ENCODE peak calls at places on chromosome 22, in seven cellular contexts. One of them, this sample, is unnamed.
A peak's percentile ranks its signal among the peaks of the same experiment; 100 is the strongest.

GRCh38 chr22:46287873-46288751 is 8.6 kb upstream of the GTSE1 start:
- DNase-seq in cardiac fibroblast: no peak
- DNase-seq in GM10248: peak; percentile 87
- DNase-seq in NB4: peak; percentile 88
- DNase-seq in endothelial cell: peak; percentile 56
- DNase-seq in right lobe of liver: no peak
- DNase-seq in BE2C: no peak
- DNase-seq in this sample: no peak

GRCh38 chr22:27139935-27140493 is 482.6 kb downstream of the MIAT start:
- DNase-seq in NB4: no peak
- DNase-seq in cardiac fibroblast: peak; percentile 83
- DNase-seq in BE2C: peak; percentile 62
- DNase-seq in GM10248: no peak
- DNase-seq in right lobe of liver: no peak
- DNase-seq in endothelial cell: no peak
- DNase-seq in this sample: no peak

GRCh38 chr22:46450931-46451660 is 86.3 kb downstream of the CELSR1 start:
- DNase-seq in right lobe of liver: no peak
- DNase-seq in cardiac fibroblast: no peak
- DNase-seq in NB4: no peak
- DNase-seq in BE2C: no peak
- DNase-seq in GM10248: no peak
- DNase-seq in endothelial cell: no peak
- DNase-seq in this sample: no peak

GRCh38 chr22:27802389-27803079 is 978 bp upstream of the MN1 start:
- DNase-seq in endothelial cell: no peak
- DNase-seq in cardiac fibroblast: no peak
- DNase-seq in GM10248: no peak
- DNase-seq in BE2C: no peak
- DNase-seq in NB4: no peak
- DNase-seq in right lobe of liver: no peak
- DNase-seq in this sample: no peak

GRCh38 chr22:20244744-20245576 is 23.2 kb downstream of the RTN4R start:
- DNase-seq in endothelial cell: no peak
- DNase-seq in right lobe of liver: no peak
- DNase-seq in NB4: peak; percentile 69
- DNase-seq in BE2C: peak; percentile 46
- DNase-seq in cardiac fibroblast: no peak
- DNase-seq in GM10248: no peak
- DNase-seq in this sample: peak; percentile 49

GRCh38 chr22:28018461-28018927 is 99.4 kb upstream of the PITPNB start:
- DNase-seq in cardiac fibroblast: no peak
- DNase-seq in BE2C: peak; percentile 11
- DNase-seq in right lobe of liver: peak; percentile 31
- DNase-seq in endothelial cell: no peak
- DNase-seq in NB4: no peak
- DNase-seq in GM10248: no peak
- DNase-seq in this sample: no peak

GRCh38 chr22:33404723-33405122 is 346.5 kb upstream of the SYN3 start:
- DNase-seq in endothelial cell: no peak
- DNase-seq in BE2C: no peak
- DNase-seq in right lobe of liver: no peak
- DNase-seq in NB4: no peak
- DNase-seq in cardiac fibroblast: no peak
- DNase-seq in GM10248: no peak
- DNase-seq in this sample: no peak

GRCh38 chr22:39845522-39845921 is 48.0 kb downstream of the ENTHD1 start:
- DNase-seq in endothelial cell: no peak
- DNase-seq in cardiac fibroblast: no peak
- DNase-seq in right lobe of liver: no peak
- DNase-seq in GM10248: no peak
- DNase-seq in NB4: no peak
- DNase-seq in BE2C: no peak
- DNase-seq in this sample: no peak

GRCh38 chr22:39748877-39749276 is 144.7 kb downstream of the ENTHD1 start:
- DNase-seq in endothelial cell: no peak
- DNase-seq in GM10248: no peak
- DNase-seq in cardiac fibroblast: peak; percentile 5
- DNase-seq in right lobe of liver: no peak
- DNase-seq in NB4: no peak
- DNase-seq in BE2C: no peak
- DNase-seq in this sample: no peak

GRCh38 chr22:24376606-24377005 is 50.8 kb upstream of the ADORA2A start:
- DNase-seq in BE2C: no peak
- DNase-seq in endothelial cell: no peak
- DNase-seq in GM10248: no peak
- DNase-seq in right lobe of liver: no peak
- DNase-seq in cardiac fibroblast: no peak
- DNase-seq in NB4: peak; percentile 12
- DNase-seq in this sample: no peak

GRCh38 chr22:24140357-24140756 is 40.9 kb upstream of the SUSD2 start:
- DNase-seq in BE2C: no peak
- DNase-seq in right lobe of liver: no peak
- DNase-seq in NB4: peak; percentile 30
- DNase-seq in GM10248: peak; percentile 35
- DNase-seq in cardiac fibroblast: no peak
- DNase-seq in endothelial cell: no peak
- DNase-seq in this sample: no peak

GRCh38 chr22:22685586-22685985 is 41.2 kb downstream of the GGTLC2 start:
- DNase-seq in NB4: no peak
- DNase-seq in endothelial cell: no peak
- DNase-seq in BE2C: no peak
- DNase-seq in right lobe of liver: no peak
- DNase-seq in GM10248: no peak
- DNase-seq in cardiac fibroblast: no peak
- DNase-seq in this sample: no peak

GRCh38 chr22:46798366-46799057 is 36.1 kb downstream of the TBC1D22A start:
- DNase-seq in cardiac fibroblast: peak; percentile 82
- DNase-seq in GM10248: peak; percentile 83
- DNase-seq in right lobe of liver: peak; percentile 90
- DNase-seq in BE2C: peak; percentile 87
- DNase-seq in endothelial cell: peak; percentile 91
- DNase-seq in NB4: peak; percentile 83
- DNase-seq in this sample: peak; percentile 90

GRCh38 chr22:23110190-23110921 is 31.4 kb downstream of the RSPH14 start:
- DNase-seq in BE2C: peak; percentile 64
- DNase-seq in cardiac fibroblast: no peak
- DNase-seq in endothelial cell: no peak
- DNase-seq in GM10248: no peak
- DNase-seq in NB4: no peak
- DNase-seq in right lobe of liver: no peak
- DNase-seq in this sample: no peak

GRCh38 chr22:24423519-24424000 is 3.8 kb upstream of the ADORA2A start:
- DNase-seq in GM10248: peak; percentile 90
- DNase-seq in NB4: peak; percentile 66
- DNase-seq in BE2C: no peak
- DNase-seq in cardiac fibroblast: peak; percentile 33
- DNase-seq in right lobe of liver: peak; percentile 75
- DNase-seq in endothelial cell: peak; percentile 79
- DNase-seq in this sample: peak; percentile 82

GRCh38 chr22:36350751-36351594 is 36.8 kb downstream of the MYH9 start:
- DNase-seq in GM10248: no peak
- DNase-seq in BE2C: no peak
- DNase-seq in NB4: no peak
- DNase-seq in cardiac fibroblast: no peak
- DNase-seq in endothelial cell: no peak
- DNase-seq in right lobe of liver: peak; percentile 71
- DNase-seq in this sample: no peak
- TF ChIP-seq CTCF in GM10248: no peak
- TF ChIP-seq CTCF in BE2C: no peak
- TF ChIP-seq CTCF in NB4: no peak
- TF ChIP-seq CTCF in cardiac fibroblast: peak; percentile 30
- TF ChIP-seq CTCF in endothelial cell: no peak
- TF ChIP-seq CTCF in right lobe of liver: no peak
- TF ChIP-seq CTCF in this sample: no peak

GRCh38 chr22:30414525-30415047 is 11.0 kb upstream of the MTFP1 start:
- DNase-seq in NB4: no peak
- DNase-seq in right lobe of liver: no peak
- DNase-seq in endothelial cell: no peak
- DNase-seq in cardiac fibroblast: no peak
- DNase-seq in BE2C: no peak
- DNase-seq in GM10248: no peak
- DNase-seq in this sample: no peak
- TF ChIP-seq CTCF in NB4: no peak
- TF ChIP-seq CTCF in right lobe of liver: no peak
- TF ChIP-seq CTCF in endothelial cell: no peak
- TF ChIP-seq CTCF in cardiac fibroblast: no peak
- TF ChIP-seq CTCF in BE2C: no peak
- TF ChIP-seq CTCF in GM10248: no peak
- TF ChIP-seq CTCF in this sample: no peak

DNA sequence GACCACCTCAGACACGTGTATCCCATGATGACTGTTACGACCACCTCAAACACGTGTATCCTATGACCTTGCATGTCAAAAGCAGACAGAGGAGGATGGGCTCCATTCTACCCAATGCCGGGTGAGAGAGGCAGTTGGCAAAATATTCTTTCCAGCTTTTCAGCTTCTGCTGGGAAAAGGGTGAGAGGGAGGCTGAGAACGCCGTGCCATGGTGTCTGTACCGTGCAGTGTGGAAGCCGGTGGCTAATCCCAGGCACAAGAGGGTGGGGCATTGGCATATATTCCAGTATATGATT is 1478.4 kb downstream of the TBC1D22A start:
- DNase-seq in endothelial cell: no peak
- DNase-seq in cardiac fibroblast: no peak
- DNase-seq in NB4: no peak
- DNase-seq in right lobe of liver: no peak
- DNase-seq in GM10248: no peak
- DNase-seq in BE2C: no peak
- DNase-seq in this sample: no peak
- TF ChIP-seq CTCF in endothelial cell: no peak
- TF ChIP-seq CTCF in cardiac fibroblast: no peak
- TF ChIP-seq CTCF in NB4: no peak
- TF ChIP-seq CTCF in right lobe of liver: no peak
- TF ChIP-seq CTCF in GM10248: no peak
- TF ChIP-seq CTCF in BE2C: no peak
- TF ChIP-seq CTCF in this sample: no peak

DNA sequence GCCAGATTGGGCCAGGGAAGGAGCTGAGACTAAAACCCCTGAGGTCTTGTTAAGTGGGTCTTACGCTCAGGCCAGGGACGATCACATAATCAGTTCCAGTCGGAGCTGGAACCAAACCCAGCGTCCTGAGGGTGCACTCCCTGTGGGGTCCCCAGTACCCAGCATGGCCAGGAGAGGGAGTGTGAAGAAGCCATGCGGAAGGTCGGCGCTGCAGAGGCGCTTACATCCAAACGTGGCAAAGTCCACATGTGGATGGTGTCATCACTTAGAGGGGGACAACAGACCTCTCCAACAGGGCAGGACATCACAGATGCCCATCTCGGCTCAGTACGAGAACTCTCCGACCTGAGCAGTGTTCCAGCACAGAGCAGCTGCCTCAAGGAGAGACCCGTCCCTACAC is 8.3 kb downstream of the ATP5MGL start:
- DNase-seq in NB4: no peak
- DNase-seq in BE2C: peak; percentile 44
- DNase-seq in endothelial cell: no peak
- DNase-seq in GM10248: no peak
- DNase-seq in cardiac fibroblast: no peak
- DNase-seq in right lobe of liver: no peak
- DNase-seq in this sample: no peak
- TF ChIP-seq CTCF in NB4: peak; percentile 26
- TF ChIP-seq CTCF in BE2C: peak; percentile 55
- TF ChIP-seq CTCF in endothelial cell: no peak
- TF ChIP-seq CTCF in GM10248: no peak
- TF ChIP-seq CTCF in cardiac fibroblast: peak; percentile 48
- TF ChIP-seq CTCF in right lobe of liver: peak; percentile 17
- TF ChIP-seq CTCF in this sample: peak; percentile 24

DNA sequence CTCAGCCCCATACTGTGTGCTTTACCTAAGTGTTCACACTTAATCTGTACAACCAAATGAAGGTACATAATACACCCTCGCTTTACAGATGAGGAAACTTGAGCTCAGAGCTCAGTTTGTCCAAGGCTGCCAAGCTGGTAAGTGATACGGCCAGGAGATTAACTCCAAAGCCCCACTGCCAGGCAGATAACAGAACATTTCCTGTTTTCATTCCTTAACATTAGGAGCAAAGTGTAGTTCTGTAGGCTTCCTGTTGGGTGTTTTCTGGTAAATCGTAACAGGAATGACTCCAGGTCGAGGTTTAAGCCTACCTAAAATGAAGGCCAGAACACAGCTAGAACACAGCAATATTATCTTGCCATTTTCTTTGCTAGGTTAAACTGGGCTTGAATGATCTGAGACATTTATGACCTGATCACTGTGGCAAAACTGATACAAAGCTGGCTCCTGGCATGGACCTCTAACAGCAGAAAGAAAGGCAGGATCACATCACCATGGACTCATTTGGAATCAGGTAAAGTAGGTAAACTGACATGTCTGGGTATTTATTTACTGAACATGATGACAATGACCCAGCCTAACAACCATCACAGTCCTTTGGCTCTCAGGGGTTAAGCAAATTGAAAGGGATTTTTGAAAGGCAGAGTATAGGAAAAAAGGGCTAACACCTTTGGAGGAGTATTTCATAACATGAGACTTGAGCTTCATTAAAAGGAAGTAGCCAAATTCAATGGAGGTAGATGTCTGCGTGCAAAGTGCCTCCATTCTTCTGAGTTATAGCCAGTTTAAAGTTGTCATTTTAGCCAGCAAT is 3.9 kb upstream of the NUP50 start:
- DNase-seq in endothelial cell: peak; percentile 14
- DNase-seq in BE2C: no peak
- DNase-seq in NB4: peak; percentile 39
- DNase-seq in right lobe of liver: no peak
- DNase-seq in cardiac fibroblast: peak; percentile 72
- DNase-seq in GM10248: no peak
- DNase-seq in this sample: no peak
- TF ChIP-seq CTCF in endothelial cell: no peak
- TF ChIP-seq CTCF in BE2C: peak; percentile 12
- TF ChIP-seq CTCF in NB4: no peak
- TF ChIP-seq CTCF in right lobe of liver: no peak
- TF ChIP-seq CTCF in cardiac fibroblast: no peak
- TF ChIP-seq CTCF in GM10248: no peak
- TF ChIP-seq CTCF in this sample: no peak

GRCh38 chr22:41966607-41967240 is 2.5 kb upstream of the SEPTIN3 start:
- DNase-seq in right lobe of liver: no peak
- DNase-seq in NB4: peak; percentile 89
- DNase-seq in GM10248: peak; percentile 63
- DNase-seq in cardiac fibroblast: peak; percentile 87
- DNase-seq in BE2C: peak; percentile 70
- DNase-seq in endothelial cell: peak; percentile 35
- DNase-seq in this sample: no peak
- TF ChIP-seq CTCF in right lobe of liver: peak; percentile 47
- TF ChIP-seq CTCF in NB4: peak; percentile 12
- TF ChIP-seq CTCF in GM10248: peak; percentile 34
- TF ChIP-seq CTCF in cardiac fibroblast: peak; percentile 40
- TF ChIP-seq CTCF in BE2C: peak; percentile 58
- TF ChIP-seq CTCF in endothelial cell: no peak
- TF ChIP-seq CTCF in this sample: peak; percentile 13

This sample was measured in nephron progenitor cell.